ENCODE peak calls at places on chromosome X, in five cellular contexts. A, T, Q, W and X are unnamed samples. For H3K36me3, the result is how much of the 10 kb centered on the place peaks cover.

GRCh38 chrX:50967734-50968133 is 57.2 kb downstream of the BMP15 start:
- DNase-seq in A (no peak), T (no peak), Q (no peak), W (no peak), X (no peak)

GRCh38 chrX:103446665-103447302 is 70.4 kb downstream of the BEX3 start:
- DNase-seq in A (peak), T (no peak), Q (peak), W (no peak), X (no peak)

GRCh38 chrX:51215266-51215665 is 117.4 kb upstream of the NUDT10 start:
- DNase-seq in A (no peak), T (no peak), Q (peak), W (no peak), X (no peak)

GRCh38 chrX:28847423-28847822 is 260.2 kb downstream of the IL1RAPL1 start:
- DNase-seq in A (peak), T (no peak), Q (no peak), W (no peak), X (peak)

GRCh38 chrX:138345801-138346200 is 365.7 kb downstream of the FGF13 start:
- DNase-seq in A (no peak), T (no peak), Q (no peak), W (no peak), X (no peak)

GRCh38 chrX:86028681-86029080 is 18.7 kb downstream of the CHM start:
- DNase-seq in A (peak), T (no peak), Q (no peak), W (no peak), X (no peak)

GRCh38 chrX:37075892-37076595 is 67.9 kb downstream of the FAM47C start:
- DNase-seq in A (no peak), T (no peak), Q (no peak), W (no peak), X (no peak)

GRCh38 chrX:65596270-65596669 is 61.7 kb upstream of the LAS1L start:
- DNase-seq in A (peak), T (no peak), Q (peak), W (no peak), X (peak)

GRCh38 chrX:370244-370962 is 16.3 kb downstream of the PPP2R3B start:
- DNase-seq in A (no peak), T (no peak), Q (no peak), W (no peak), X (no peak)

GRCh38 chrX:69285881-69286545 is 120.8 kb upstream of the PJA1 start:
- DNase-seq in A (no peak), T (peak), Q (peak), W (no peak), X (peak)

GRCh38 chrX:104922206-104922621 is 298.3 kb downstream of the TEX13A start:
- DNase-seq in A (peak), T (peak), Q (peak), W (peak), X (peak)

GRCh38 chrX:19382500-19383145 is 38.9 kb downstream of the PDHA1 start:
- DNase-seq in A (peak), T (peak), Q (peak), W (no peak), X (peak)

GRCh38 chrX:118644378-118644777 is 83.0 kb upstream of the IL13RA1 start:
- DNase-seq in A (peak), T (no peak), Q (peak), W (no peak), X (peak)

GRCh38 chrX:1393871-1394615 is 2.1 kb upstream of the SLC25A6 start:
- DNase-seq in A (no peak), T (no peak), Q (no peak), W (no peak), X (no peak)

GRCh38 chrX:38860106-38861013 is 59.1 kb downstream of the MID1IP1 start:
- DNase-seq in A (no peak), T (no peak), Q (no peak), W (no peak), X (no peak)

GRCh38 chrX:47499291-47499690 is 16.3 kb upstream of the ZNF41 start:
- DNase-seq in A (no peak), T (no peak), Q (no peak), W (no peak), X (no peak)

GRCh38 chrX:18931972-18932371 is 51.9 kb downstream of the PHKA2 start:
- DNase-seq in A (peak), T (peak), Q (peak), W (no peak), X (peak)

GRCh38 chrX:10726647-10727046 is 106.3 kb upstream of the MID1 start:
- DNase-seq in A (peak), T (no peak), Q (peak), W (no peak), X (peak)

GRCh38 chrX:36957425-36958328 is 50.5 kb upstream of the FAM47C start:
- DNase-seq in A (no peak), T (peak), Q (peak), W (no peak), X (no peak)

GRCh38 chrX:138067415-138067814 is 501.5 kb downstream of the ZIC3 start:
- DNase-seq in A (no peak), T (no peak), Q (no peak), W (no peak), X (no peak)

GRCh38 chrX:30283456-30284200 is 25.6 kb downstream of the NR0B1 start:
- DNase-seq in A (peak), T (no peak), Q (peak), W (no peak), X (peak)

GRCh38 chrX:136250191-136251041 is 784 bp downstream of the MAP7D3 start:
- DNase-seq in A (no peak), T (no peak), Q (peak), W (no peak), X (peak)

GRCh38 chrX:45571453-45571852 is 370.8 kb upstream of the DIPK2B start:
- DNase-seq in A (no peak), T (no peak), Q (no peak), W (no peak), X (no peak)

GRCh38 chrX:9465380-9466114 is 689 bp downstream of the TBL1X start:
- DNase-seq in A (no peak), T (no peak), Q (no peak), W (no peak), X (peak)

GRCh38 chrX:53481093-53481492 is 46.9 kb upstream of the HSD17B10 start:
- DNase-seq in A (no peak), T (no peak), Q (no peak), W (no peak), X (no peak)

GRCh38 chrX:49232525-49232924 is 615 bp downstream of the CACNA1F start:
- DNase-seq in A (no peak), T (no peak), Q (no peak), W (no peak), X (no peak)

GRCh38 chrX:350148-350533 is 31.5 kb upstream of the GTPBP6 start:
- DNase-seq in A (no peak), T (no peak), Q (no peak), W (no peak), X (no peak)

GRCh38 chrX:119073200-119073905 is 560 bp downstream of the CT47C1 start:
- DNase-seq in A (no peak), T (no peak), Q (no peak), W (no peak), X (no peak)

GRCh38 chrX:56751071-56751470 is 22.0 kb downstream of the NBDY start:
- DNase-seq in A (no peak), T (no peak), Q (no peak), W (no peak), X (no peak)

GRCh38 chrX:136953867-136954787 is 73.6 kb upstream of the RBMX start:
- DNase-seq in A (peak), T (peak), Q (peak), W (peak), X (peak)

GRCh38 chrX:25049971-25050370 is 34.2 kb upstream of the ARX start:
- DNase-seq in A (no peak), T (no peak), Q (no peak), W (no peak), X (no peak)

GRCh38 chrX:110097920-110098319 is 95.0 kb downstream of the TMEM164 start:
- DNase-seq in A (no peak), T (no peak), Q (no peak), W (no peak), X (peak)

GRCh38 chrX:44989995-44990770 is 117.2 kb downstream of the KDM6A start:
- DNase-seq in A (no peak), T (no peak), Q (no peak), W (no peak), X (no peak)

GRCh38 chrX:110732274-110732673 is 63.3 kb downstream of the CHRDL1 start:
- DNase-seq in A (no peak), T (no peak), Q (no peak), W (no peak), X (no peak)

GRCh38 chrX:100864967-100865366 is 9.2 kb downstream of the NOX1 start:
- DNase-seq in A (peak), T (no peak), Q (no peak), W (no peak), X (peak)

GRCh38 chrX:30713061-30713525 is 59.9 kb downstream of the GK start:
- DNase-seq in A (peak), T (peak), Q (peak), W (peak), X (peak)

GRCh38 chrX:103510031-103510430 is 9.3 kb downstream of the RAB40A start:
- DNase-seq in A (no peak), T (no peak), Q (no peak), W (no peak), X (no peak)

GRCh38 chrX:16853537-16853936 is 16.6 kb downstream of the RBBP7 start:
- DNase-seq in A (peak), T (no peak), Q (no peak), W (no peak), X (no peak)

GRCh38 chrX:77785400-77785745 is 643 bp downstream of the ATRX start:
- DNase-seq in A (peak), T (peak), Q (peak), W (no peak), X (peak)

GRCh38 chrX:77788050-77788449 is 2.0 kb upstream of the ATRX start:
- DNase-seq in A (peak), T (no peak), Q (peak), W (no peak), X (peak)

GRCh38 chrX:77785746-77786548 is at the start of gene ATRX:
- DNase-seq in A (peak), T (peak), Q (peak), W (peak), X (peak)
- H4K91ac ChIP-seq in A (peak), T (peak), Q (peak), W (peak), X (peak)

GRCh38 chrX:129585691-129586090 is 45.6 kb downstream of the OCRL start:
- DNase-seq in A (peak), T (no peak), Q (peak), W (no peak), X (peak)

GRCh38 chrX:129581904-129582303 is 41.8 kb downstream of the OCRL start:
- DNase-seq in A (peak), T (no peak), Q (no peak), W (no peak), X (no peak)

GRCh38 chrX:129585143-129585542 is 45.1 kb downstream of the OCRL start:
- DNase-seq in A (no peak), T (no peak), Q (no peak), W (no peak), X (no peak)

GRCh38 chrX:129590596-129590995 is 50.5 kb downstream of the OCRL start:
- DNase-seq in A (no peak), T (no peak), Q (no peak), W (no peak), X (no peak)

DNA sequence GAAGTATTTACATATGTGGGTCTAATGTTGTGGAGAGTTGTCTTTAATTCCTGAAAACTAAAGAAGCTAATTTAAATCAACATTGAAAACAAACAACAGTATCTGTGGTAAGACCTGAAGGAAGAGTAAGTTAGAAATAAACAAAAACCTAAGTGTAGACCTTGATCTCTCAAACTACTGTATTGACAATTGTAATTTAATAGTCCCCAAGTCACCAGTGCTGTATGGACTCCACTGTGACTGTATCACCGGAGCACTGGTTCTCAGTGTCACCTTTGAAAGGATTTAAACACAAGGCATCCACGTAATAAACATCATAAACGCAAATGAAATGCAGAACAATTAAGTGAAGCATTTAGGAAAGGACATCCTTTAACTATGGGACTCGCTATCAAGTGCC is 46.4 kb downstream of the OCRL start:
- DNase-seq in A (no peak), T (no peak), Q (no peak), W (no peak), X (no peak)
- H3K36me3 ChIP-seq in A (under half), T (half or more), Q (under half), W (under half), X (under half)

DNA sequence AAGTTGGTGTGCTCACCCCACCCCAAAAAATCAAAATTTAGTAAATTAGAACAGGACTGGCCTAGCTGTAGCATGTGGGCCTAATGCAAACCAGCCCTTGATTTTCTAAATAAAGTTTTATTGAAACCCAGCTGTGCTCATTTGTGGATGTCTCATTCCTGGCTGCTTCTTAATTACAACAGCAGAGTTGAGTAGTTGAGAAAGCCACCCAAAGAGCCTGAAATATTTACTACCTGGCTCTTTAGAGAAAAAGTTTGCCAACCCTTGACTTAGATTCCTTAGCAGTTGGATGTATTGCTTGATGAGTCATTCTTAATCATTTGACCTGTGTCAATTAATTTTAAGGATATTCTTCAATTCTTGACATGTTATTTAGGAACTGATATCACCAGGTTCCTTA is 168.3 kb upstream of the PUDP start:
- DNase-seq in A (no peak), T (no peak), Q (peak), W (no peak), X (no peak)
- H2AK5ac ChIP-seq in A (no peak), T (no peak), Q (no peak), W (no peak), X (no peak)

DNA sequence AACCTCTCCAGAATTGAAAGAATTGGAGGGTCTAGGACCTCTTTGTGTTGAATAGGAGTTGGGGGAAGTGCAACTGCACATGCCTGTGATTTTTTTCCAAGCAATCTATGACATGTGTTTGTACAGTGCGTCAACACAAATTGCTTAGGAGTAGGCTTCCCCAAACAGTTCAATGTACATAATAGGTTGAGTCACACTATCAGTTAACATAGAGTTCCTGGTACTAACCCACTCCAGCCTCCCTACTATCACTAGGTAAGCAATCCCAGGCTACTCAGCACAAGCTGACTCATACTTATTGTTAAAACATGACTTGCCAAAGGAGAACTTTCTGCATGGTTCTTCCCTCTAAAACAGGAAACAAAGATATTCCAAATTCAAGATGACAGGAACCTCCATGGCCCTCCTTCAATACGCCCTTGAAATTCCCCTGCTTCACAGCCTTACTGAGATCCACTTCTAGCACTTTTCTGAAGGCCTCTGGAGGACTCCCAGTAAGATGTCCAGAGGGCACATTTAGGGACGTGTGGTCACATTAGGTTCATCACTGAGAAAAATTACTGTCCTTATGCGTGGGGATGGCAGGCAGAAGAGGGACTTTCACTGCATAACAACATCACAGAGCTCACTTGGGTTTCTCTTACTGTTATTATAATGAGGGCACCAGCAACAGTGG is 8.4 kb upstream of the VSIG1 start:
- DNase-seq in A (peak), T (no peak), Q (peak), W (no peak), X (peak)
- H4K91ac ChIP-seq in A (peak), T (no peak), Q (no peak), W (no peak), X (no peak)

GRCh38 chrX:41350150-41350975 is 16.4 kb downstream of the DDX3X start:
- DNase-seq in A (peak), T (no peak), Q (peak), W (no peak), X (peak)

GRCh38 chrX:41348551-41348950 is 14.6 kb downstream of the DDX3X start:
- DNase-seq in A (no peak), T (no peak), Q (peak), W (no peak), X (no peak)

GRCh38 chrX:41351923-41352322 is 18.0 kb downstream of the DDX3X start:
- DNase-seq in A (peak), T (no peak), Q (peak), W (no peak), X (peak)

GRCh38 chrX:41352329-41352801 is 18.4 kb downstream of the DDX3X start:
- DNase-seq in A (no peak), T (no peak), Q (no peak), W (no peak), X (peak)

GRCh38 chrX:41350976-41351569 is 17.1 kb downstream of the DDX3X start:
- DNase-seq in A (peak), T (no peak), Q (peak), W (no peak), X (peak)
- H3K36me3 ChIP-seq in A (under half), T (under half), Q (under half), W (under half), X (under half)

GRCh38 chrX:153877571-153878261 is 8.3 kb downstream of the L1CAM start:
- DNase-seq in A (no peak), T (no peak), Q (no peak), W (no peak), X (no peak)
- H2AK5ac ChIP-seq in A (no peak), T (no peak), Q (no peak), W (peak), X (no peak)

GRCh38 chrX:72123471-72124185 is 8.1 kb downstream of the RTL5 start:
- DNase-seq in A (peak), T (peak), Q (no peak), W (no peak), X (peak)

GRCh38 chrX:72124540-72125201 is 7.0 kb downstream of the RTL5 start:
- DNase-seq in A (no peak), T (no peak), Q (no peak), W (no peak), X (no peak)

GRCh38 chrX:72120798-72121197 is 10.9 kb downstream of the RTL5 start:
- DNase-seq in A (no peak), T (no peak), Q (no peak), W (no peak), X (no peak)

GRCh38 chrX:72121381-72121780 is 10.3 kb downstream of the RTL5 start:
- DNase-seq in A (peak), T (no peak), Q (no peak), W (no peak), X (peak)

GRCh38 chrX:72122621-72123275 is 9.0 kb downstream of the RTL5 start:
- DNase-seq in A (no peak), T (no peak), Q (no peak), W (no peak), X (no peak)
- H4K91ac ChIP-seq in A (no peak), T (no peak), Q (peak), W (peak), X (peak)

GRCh38 chrX:120377179-120377578 is 15.3 kb downstream of the ATP1B4 start:
- DNase-seq in A (no peak), T (no peak), Q (no peak), W (no peak), X (no peak)

GRCh38 chrX:120380699-120381098 is 18.8 kb downstream of the ATP1B4 start:
- DNase-seq in A (no peak), T (no peak), Q (peak), W (no peak), X (peak)

GRCh38 chrX:120372667-120373370 is 10.9 kb downstream of the ATP1B4 start:
- DNase-seq in A (no peak), T (no peak), Q (no peak), W (no peak), X (no peak)

GRCh38 chrX:120378570-120378969 is 16.7 kb downstream of the ATP1B4 start:
- DNase-seq in A (no peak), T (no peak), Q (peak), W (no peak), X (no peak)
- H3K36me3 ChIP-seq in A (under half), T (under half), Q (under half), W (under half), X (under half)